ENCODE peak calls at places on chromosome 22, in ten cellular contexts. K is EH, Q is adrenal gland, V is left ventricle myocardium inferior, X is AG10803, M is A549, N is KG1, C is Right ventricle myocardium superior, L is colonic mucosa, D is T47D. Z is an unnamed sample.

GRCh38 chr22:46053563-46054090 is 76.7 kb upstream of the WNT7B start:
- DNase-seq in K (peak; percentile 65), Q (peak; percentile 85), V (peak; percentile 82), X (peak; percentile 64), M (no peak), N (no peak), C (peak; percentile 89), L (peak; percentile 89), D (peak; percentile 86), Z (no peak)

GRCh38 chr22:37601540-37602442 is 6.8 kb upstream of the GGA1 start:
- DNase-seq in K (peak; percentile 72), Q (peak; percentile 39), V (no peak), X (peak; percentile 67), M (peak; percentile 30), N (no peak), C (no peak), L (peak; percentile 80), D (peak; percentile 98), Z (peak; percentile 76)

GRCh38 chr22:49785841-49786451 is 41.7 kb downstream of the BRD1 start:
- DNase-seq in K (no peak), Q (no peak), V (peak; percentile 13), X (no peak), M (no peak), N (no peak), C (no peak), L (no peak), D (no peak), Z (no peak)

GRCh38 chr22:29782061-29782845 is 15.1 kb downstream of the UQCR10 start:
- DNase-seq in K (peak; percentile 51), Q (peak; percentile 87), V (peak; percentile 72), X (peak; percentile 73), M (no peak), N (no peak), C (peak; percentile 77), L (peak; percentile 65), D (peak; percentile 59), Z (no peak)

GRCh38 chr22:31579835-31580242 is 82.2 kb downstream of the PISD start:
- DNase-seq in K (no peak), Q (no peak), V (no peak), X (no peak), M (peak; percentile 16), N (no peak), C (no peak), L (no peak), D (peak; percentile 93), Z (peak; percentile 86)

GRCh38 chr22:27984001-27984695 is 65.1 kb upstream of the PITPNB start:
- DNase-seq in K (no peak), Q (no peak), V (no peak), X (no peak), M (no peak), N (no peak), C (no peak), L (no peak), D (no peak), Z (no peak)

GRCh38 chr22:29190051-29190450 is 15.6 kb upstream of the EMID1 start:
- DNase-seq in K (no peak), Q (no peak), V (no peak), X (no peak), M (no peak), N (no peak), C (no peak), L (no peak), D (no peak), Z (no peak)

GRCh38 chr22:40878937-40879336 is 17.0 kb upstream of the DNAJB7 start:
- DNase-seq in K (no peak), Q (no peak), V (no peak), X (no peak), M (no peak), N (no peak), C (no peak), L (no peak), D (no peak), Z (no peak)

GRCh38 chr22:21807545-21807944 is 59.9 kb downstream of the MAPK1 start:
- DNase-seq in K (no peak), Q (no peak), V (no peak), X (no peak), M (no peak), N (no peak), C (no peak), L (no peak), D (peak; percentile 49), Z (peak; percentile 81)

GRCh38 chr22:42279425-42280020 is 9.1 kb upstream of the TCF20 start:
- DNase-seq in K (no peak), Q (no peak), V (peak; percentile 1), X (no peak), M (no peak), N (no peak), C (no peak), L (no peak), D (no peak), Z (no peak)

GRCh38 chr22:22235564-22235963 is 9.0 kb upstream of the VPREB1 start:
- DNase-seq in K (no peak), Q (no peak), V (no peak), X (no peak), M (peak; percentile 27), N (no peak), C (no peak), L (peak; percentile 25), D (no peak), Z (no peak)

GRCh38 chr22:49215840-49216239 is 611.8 kb downstream of the BRD1 start:
- DNase-seq in K (no peak), Q (no peak), V (no peak), X (no peak), M (no peak), N (no peak), C (no peak), L (no peak), D (no peak), Z (no peak)

Z was measured in LNCaP clone FGC.